ENCODE peak calls at places on chromosomes 13 and 19, in ten cellular contexts. G is AG09309, O is fibroblast of lung, C is kidney, B is AG10803, S is MM.1S, Q is DND-41, W is heart right ventricle, Y is mucosa of descending colon, D is GM10248. H is an unnamed sample.

GRCh38 chr19:32977269-32977668 is 5.2 kb downstream of the FAAP24 start:
- DNase-seq in S (no peak), C (no peak), G (no peak), D (no peak), Y (no peak), B (no peak), Q (no peak), W (no peak), O (peak; percentile 47), H (no peak)

GRCh38 chr13:36530861-36531590 is 98.7 kb downstream of the CCNA1 start:
- DNase-seq in D (no peak), Q (no peak), S (no peak), B (no peak), O (no peak), C (no peak), G (no peak), W (no peak), Y (no peak), H (no peak)

GRCh38 chr13:114147803-114148520 is 15.5 kb upstream of the RASA3 start:
- DNase-seq in G (no peak), W (no peak), Y (peak; percentile 41), D (no peak), B (no peak), O (no peak), C (peak; percentile 41), S (no peak), Q (no peak), H (no peak)

GRCh38 chr19:16946951-16947940 is 58.4 kb downstream of the F2RL3 start:
- DNase-seq in Q (no peak), G (no peak), W (no peak), C (peak; percentile 52), D (peak; percentile 9), O (no peak), B (no peak), Y (no peak), S (no peak), H (peak; percentile 58)

GRCh38 chr19:8336072-8336569 is 6.9 kb downstream of the KANK3 start:
- DNase-seq in D (no peak), B (no peak), W (no peak), C (no peak), Y (peak; percentile 26), O (no peak), Q (no peak), G (no peak), S (no peak), H (no peak)

GRCh38 chr13:39159971-39160370 is 121.7 kb downstream of the NHLRC3 start:
- DNase-seq in B (no peak), D (no peak), G (no peak), Q (no peak), C (no peak), Y (no peak), W (no peak), O (no peak), S (no peak), H (no peak)

GRCh38 chr19:11814707-11815050 is 606 bp downstream of the ZNF440 start:
- DNase-seq in W (no peak), Q (no peak), O (peak; percentile 52), Y (no peak), S (no peak), D (no peak), G (no peak), B (peak; percentile 30), C (no peak), H (no peak)

GRCh38 chr13:47415048-47415447 is 518.2 kb upstream of the HTR2A start:
- DNase-seq in C (no peak), G (peak; percentile 46), S (no peak), Y (no peak), Q (no peak), D (no peak), W (no peak), O (peak; percentile 22), B (peak; percentile 82), H (no peak)

GRCh38 chr13:28685114-28685513 is 26.2 kb downstream of the POMP start:
- DNase-seq in D (no peak), B (no peak), W (no peak), S (no peak), Y (no peak), Q (no peak), G (no peak), O (no peak), C (no peak), H (no peak)

GRCh38 chr13:28684257-28684656 is 25.3 kb downstream of the POMP start:
- DNase-seq in Q (no peak), W (no peak), B (no peak), C (no peak), D (no peak), S (no peak), G (no peak), O (no peak), Y (peak; percentile 59), H (no peak)

GRCh38 chr13:28680541-28680940 is 21.6 kb downstream of the POMP start:
- DNase-seq in Y (no peak), Q (no peak), G (no peak), S (no peak), W (no peak), B (no peak), D (no peak), O (no peak), C (no peak), H (no peak)

GRCh38 chr13:28678809-28679208 is 19.9 kb downstream of the POMP start:
- DNase-seq in S (no peak), W (no peak), O (peak; percentile 15), B (no peak), G (no peak), D (no peak), C (no peak), Y (no peak), Q (no peak), H (no peak)

GRCh38 chr13:28679628-28680027 is 20.7 kb downstream of the POMP start:
- DNase-seq in G (no peak), Q (no peak), D (no peak), O (peak; percentile 29), Y (no peak), B (peak; percentile 34), S (no peak), W (no peak), C (no peak), H (no peak)
- TF ChIP-seq CTCF in G (peak; percentile 22), Q (peak; percentile 61), D (peak; percentile 41), O (peak; percentile 24), Y (no peak), B (peak; percentile 63), S (no peak), W (no peak), C (peak; percentile 1), H (peak; percentile 61)

GRCh38 chr13:99271249-99271648 is 13.1 kb upstream of the GPR18 start:
- DNase-seq in G (no peak), S (no peak), O (no peak), Q (no peak), Y (no peak), W (no peak), B (no peak), C (no peak), D (no peak), H (no peak)

GRCh38 chr13:99267927-99268326 is 9.7 kb upstream of the GPR18 start:
- DNase-seq in S (no peak), C (no peak), W (no peak), B (no peak), Y (no peak), Q (no peak), G (no peak), D (no peak), O (no peak), H (no peak)

GRCh38 chr13:99270503-99270902 is 12.3 kb upstream of the GPR18 start:
- DNase-seq in Q (no peak), B (no peak), C (no peak), Y (no peak), S (no peak), W (no peak), D (no peak), O (no peak), G (no peak), H (no peak)

GRCh38 chr13:99268822-99269221 is 10.6 kb upstream of the GPR18 start:
- DNase-seq in B (no peak), S (no peak), Y (no peak), G (no peak), W (no peak), D (no peak), C (no peak), Q (no peak), O (no peak), H (no peak)

GRCh38 chr13:99269627-99270252 is 11.6 kb upstream of the GPR18 start:
- DNase-seq in C (no peak), B (peak; percentile 74), S (peak; percentile 63), D (peak; percentile 37), W (no peak), Y (no peak), Q (no peak), G (peak; percentile 40), O (peak; percentile 81), H (no peak)
- TF ChIP-seq CTCF in C (peak; percentile 71), B (peak; percentile 92), S (peak; percentile 62), D (peak; percentile 79), W (peak; percentile 59), Y (no peak), Q (peak; percentile 76), G (peak; percentile 79), O (peak; percentile 80), H (peak; percentile 76)

DNA sequence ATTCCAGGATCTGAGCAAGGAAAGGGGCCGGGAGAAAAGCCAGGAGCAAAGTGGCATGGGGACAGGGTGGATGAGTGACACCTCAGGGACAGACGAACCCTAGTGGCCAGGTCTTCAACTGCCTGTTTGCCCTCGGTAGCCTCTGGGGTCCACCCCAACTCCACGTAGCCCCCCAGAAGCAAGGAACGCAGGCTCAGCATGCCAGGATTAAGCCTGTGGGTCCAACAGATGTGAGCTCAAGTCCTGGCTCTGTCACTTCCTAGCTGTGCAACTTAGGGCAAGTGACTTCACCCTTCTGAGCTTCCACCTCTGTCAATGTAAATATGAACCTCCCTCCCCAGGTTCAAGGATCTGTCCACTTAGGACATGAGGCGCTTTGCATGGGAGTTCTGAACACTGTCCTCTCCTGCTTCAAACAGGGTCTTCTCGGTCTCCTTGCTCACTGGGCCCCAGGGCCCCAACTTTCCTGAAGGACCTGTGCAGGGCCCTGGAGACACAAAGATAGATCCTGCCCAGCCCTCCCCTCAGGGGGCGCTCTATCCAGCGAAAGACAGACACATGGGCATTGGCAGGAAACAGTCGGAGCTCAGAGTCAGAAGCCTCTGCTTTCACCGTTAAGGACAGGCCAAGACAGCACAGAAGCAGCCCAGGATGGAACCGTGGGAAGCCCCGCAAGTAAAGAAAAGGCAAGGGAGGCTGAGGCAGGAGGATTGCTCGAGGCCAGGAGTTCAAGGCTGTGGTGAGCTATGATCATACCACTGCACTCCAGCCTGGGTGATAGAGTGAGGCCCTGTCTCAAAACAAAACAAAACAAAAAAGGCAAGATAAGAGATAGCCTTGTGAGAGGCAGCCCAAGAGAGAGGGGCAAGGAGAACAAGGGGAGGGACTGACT is 13.2 kb downstream of the SYDE1 start:
- DNase-seq in D (no peak), Q (no peak), S (no peak), C (no peak), G (no peak), W (no peak), Y (no peak), B (no peak), O (no peak), H (no peak)
- TF ChIP-seq CTCF in D (no peak), Q (peak; percentile 21), S (no peak), C (no peak), G (no peak), W (no peak), Y (no peak), B (no peak), O (no peak), H (no peak)

DNA sequence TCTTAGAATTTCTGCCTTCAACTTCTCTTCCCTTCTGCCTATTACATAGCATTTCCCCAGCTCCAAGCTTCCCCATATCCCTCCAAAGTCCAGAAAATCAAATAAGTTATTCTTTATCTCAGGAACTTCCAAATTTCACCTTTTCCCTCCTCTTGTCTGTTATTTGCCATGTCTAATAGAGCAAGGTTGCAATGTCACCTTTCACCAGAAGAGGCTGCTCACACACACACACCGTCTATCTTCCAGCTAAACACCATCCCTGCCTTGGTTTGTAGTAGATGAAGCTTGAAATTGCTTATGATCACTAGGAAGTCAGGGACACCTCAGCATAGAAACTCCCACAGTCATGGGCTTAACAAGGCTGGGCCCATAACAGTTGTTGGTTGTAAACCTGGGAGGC is 48.4 kb downstream of the ZNRF4 start:
- DNase-seq in C (no peak), Y (no peak), D (no peak), S (no peak), O (no peak), B (no peak), Q (peak; percentile 6), G (no peak), W (no peak), H (no peak)
- TF ChIP-seq CTCF in C (no peak), Y (no peak), D (no peak), S (no peak), O (no peak), B (no peak), Q (peak; percentile 47), G (peak; percentile 18), W (no peak), H (peak; percentile 41)

H was measured in type B pancreatic cell.